ENCODE peak calls at places on chromosomes 2 and 18, in seven cellular contexts. X, T, O, W, E, S and I are unnamed samples.

GRCh38 chr2:24454258-24454657 is 36.8 kb upstream of the NCOA1 start:
- DNase-seq in X (no peak), T (no peak), O (peak; percentile 68), W (peak; percentile 21), E (peak; percentile 64), S (no peak), I (no peak)

GRCh38 chr2:54009549-54009948 is 38.8 kb upstream of the PSME4 start:
- DNase-seq in X (no peak), T (no peak), O (no peak), W (no peak), E (no peak), S (no peak), I (no peak)

GRCh38 chr18:48541026-48541746 is 2.4 kb downstream of the CTIF start:
- DNase-seq in X (peak; percentile 89), T (peak; percentile 83), O (peak; percentile 94), W (peak; percentile 42), E (peak; percentile 67), S (peak; percentile 85), I (peak; percentile 54)

GRCh38 chr2:7736646-7737305 is 819.6 kb downstream of the RNF144A start:
- DNase-seq in X (no peak), T (no peak), O (peak; percentile 67), W (no peak), E (no peak), S (no peak), I (no peak)

GRCh38 chr2:6791682-6792081 is 74.0 kb downstream of the CMPK2 start:
- DNase-seq in X (no peak), T (no peak), O (no peak), W (no peak), E (no peak), S (peak; percentile 29), I (no peak)

GRCh38 chr2:85496481-85496880 is 42.5 kb upstream of the MAT2A start:
- DNase-seq in X (no peak), T (no peak), O (no peak), W (no peak), E (no peak), S (no peak), I (no peak)

GRCh38 chr2:108612514-108613183 is 78.4 kb downstream of the LIMS1 start:
- DNase-seq in X (no peak), T (no peak), O (no peak), W (no peak), E (no peak), S (no peak), I (peak; percentile 94)

GRCh38 chr2:97950329-97951154 is 45.2 kb downstream of the TMEM131 start:
- DNase-seq in X (no peak), T (no peak), O (peak; percentile 87), W (peak; percentile 63), E (peak; percentile 78), S (no peak), I (no peak)

GRCh38 chr18:70228546-70228945 is 23.1 kb upstream of the RTTN start:
- DNase-seq in X (no peak), T (no peak), O (peak; percentile 74), W (no peak), E (peak; percentile 51), S (peak; percentile 76), I (no peak)

GRCh38 chr2:233162770-233163169 is 88.7 kb upstream of the ATG16L1 start:
- DNase-seq in X (no peak), T (no peak), O (no peak), W (no peak), E (no peak), S (peak; percentile 26), I (no peak)

GRCh38 chr2:175393851-175394250 is 212.3 kb upstream of the ATP5MC3 start:
- DNase-seq in X (no peak), T (no peak), O (no peak), W (no peak), E (no peak), S (no peak), I (no peak)

GRCh38 chr2:120134263-120134662 is 88.9 kb downstream of the TMEM185B start:
- DNase-seq in X (no peak), T (no peak), O (peak; percentile 93), W (peak; percentile 52), E (peak; percentile 97), S (peak; percentile 21), I (no peak)

GRCh38 chr2:73998451-73998850 is 13.7 kb downstream of the TET3 start:
- DNase-seq in X (no peak), T (no peak), O (no peak), W (no peak), E (no peak), S (no peak), I (no peak)

GRCh38 chr2:175571078-175571653 is 389.7 kb upstream of the ATP5MC3 start:
- DNase-seq in X (no peak), T (no peak), O (no peak), W (no peak), E (no peak), S (no peak), I (no peak)

GRCh38 chr18:59055345-59056032 is 84.2 kb upstream of the SEC11C start:
- DNase-seq in X (no peak), T (no peak), O (peak; percentile 32), W (no peak), E (no peak), S (no peak), I (no peak)

GRCh38 chr18:59059140-59059539 is 80.5 kb upstream of the SEC11C start:
- DNase-seq in X (no peak), T (no peak), O (no peak), W (no peak), E (no peak), S (no peak), I (no peak)

GRCh38 chr18:59056706-59057492 is 82.8 kb upstream of the SEC11C start:
- DNase-seq in X (peak; percentile 71), T (peak; percentile 59), O (peak; percentile 84), W (no peak), E (peak; percentile 64), S (peak; percentile 23), I (peak; percentile 77)

GRCh38 chr18:59057969-59058368 is 81.7 kb upstream of the SEC11C start:
- DNase-seq in X (no peak), T (no peak), O (peak; percentile 64), W (peak; percentile 20), E (peak; percentile 87), S (no peak), I (no peak)

GRCh38 chr18:59057493-59057795 is 82.2 kb upstream of the SEC11C start:
- DNase-seq in X (no peak), T (no peak), O (no peak), W (no peak), E (no peak), S (no peak), I (no peak)
- TF ChIP-seq CTCF in X (no peak), T (peak; percentile 4), O (no peak), W (no peak), E (no peak), S (no peak), I (no peak)

GRCh38 chr2:101401316-101401660 is 14.0 kb upstream of the CREG2 start:
- DNase-seq in X (no peak), T (no peak), O (no peak), W (no peak), E (no peak), S (no peak), I (no peak)

GRCh38 chr2:101399001-101399794 is 11.9 kb upstream of the CREG2 start:
- DNase-seq in X (no peak), T (no peak), O (no peak), W (no peak), E (no peak), S (peak; percentile 33), I (no peak)

GRCh38 chr2:101401906-101402305 is 14.6 kb upstream of the CREG2 start:
- DNase-seq in X (no peak), T (no peak), O (no peak), W (no peak), E (no peak), S (no peak), I (no peak)

GRCh38 chr2:101400048-101400447 is 12.7 kb upstream of the CREG2 start:
- DNase-seq in X (no peak), T (no peak), O (peak; percentile 37), W (no peak), E (peak; percentile 33), S (peak; percentile 26), I (no peak)

GRCh38 chr2:101400516-101401315 is 13.4 kb upstream of the CREG2 start:
- DNase-seq in X (no peak), T (no peak), O (peak; percentile 27), W (no peak), E (no peak), S (no peak), I (no peak)
- H3K4me3 ChIP-seq in X (no peak overlapping the region), T (no peak overlapping the region), O (no peak overlapping the region), W (no peak overlapping the region), E (no peak overlapping the region), S (no peak overlapping the region), I (no peak overlapping the region)

GRCh38 chr2:172249336-172249735 is 146.6 kb upstream of the DLX2 start:
- DNase-seq in X (no peak), T (no peak), O (peak; percentile 45), W (no peak), E (peak; percentile 64), S (peak; percentile 21), I (no peak)
- TF ChIP-seq CTCF in X (no peak), T (no peak), O (no peak), W (no peak), E (no peak), S (no peak), I (no peak)

GRCh38 chr2:130964931-130965330 is 128.2 kb downstream of the ARHGEF4 start:
- DNase-seq in X (no peak), T (no peak), O (no peak), W (no peak), E (no peak), S (no peak), I (no peak)
- H3K4me3 ChIP-seq in X (no peak overlapping the region), T (no peak overlapping the region), O (no peak overlapping the region), W (no peak overlapping the region), E (no peak overlapping the region), S (no peak overlapping the region), I (no peak overlapping the region)

DNA sequence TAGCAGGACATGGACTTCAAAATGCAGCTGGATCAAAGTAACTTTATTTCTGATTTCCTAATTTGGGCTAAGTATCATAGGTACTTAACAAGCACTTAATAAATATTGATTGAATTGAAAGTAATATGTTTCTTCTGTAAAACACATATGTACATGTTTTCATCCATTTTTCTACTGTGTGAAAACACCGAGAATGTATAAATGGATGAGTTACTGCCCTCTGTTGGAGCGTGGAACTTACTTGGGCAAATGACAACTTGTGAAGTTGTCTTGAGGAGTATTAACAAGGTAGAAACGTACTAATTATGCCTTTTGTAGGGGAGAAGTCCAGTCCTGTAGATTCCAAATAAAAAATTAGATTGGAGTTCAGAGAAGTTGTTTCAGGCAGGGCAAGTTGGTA is 87.2 kb downstream of the PHLPP1 start:
- DNase-seq in X (no peak), T (no peak), O (no peak), W (no peak), E (peak; percentile 36), S (no peak), I (no peak)
- TF ChIP-seq CTCF in X (no peak), T (peak; percentile 31), O (no peak), W (peak; percentile 30), E (peak; percentile 39), S (no peak), I (no peak)

GRCh38 chr2:196719565-196719872 is 80.0 kb downstream of the GTF3C3 start:
- DNase-seq in X (no peak), T (no peak), O (no peak), W (no peak), E (no peak), S (no peak), I (no peak)
- H3K4me3 ChIP-seq in X (no peak overlapping the region), T (no peak overlapping the region), O (no peak overlapping the region), W (no peak overlapping the region), E (no peak overlapping the region), S (no peak overlapping the region), I (no peak overlapping the region)